ENCODE peak calls at places on chromosomes 12 and 14, in eight cellular contexts. One of them, this sample, is unnamed.

GRCh38 chr14:26200675-26201074 is 397.2 kb downstream of the NOVA1 start:
- DNase-seq in neural progenitor cell: no peak
- DNase-seq in GM23248: peak; percentile 71
- DNase-seq in H1: no peak
- DNase-seq in H9: no peak
- DNase-seq in osteoblast: no peak
- DNase-seq in neuronal stem cell: no peak
- DNase-seq in OCI-LY7: no peak
- DNase-seq in this sample: no peak

GRCh38 chr14:105883066-105884005 is 357.0 kb downstream of the TMEM121 start:
- DNase-seq in osteoblast: peak; percentile 38
- DNase-seq in H9: no peak
- DNase-seq in H1: no peak
- DNase-seq in neural progenitor cell: no peak
- DNase-seq in GM23248: no peak
- DNase-seq in neuronal stem cell: no peak
- DNase-seq in OCI-LY7: no peak
- DNase-seq in this sample: no peak

GRCh38 chr12:65443038-65443437 is 164.6 kb downstream of the MSRB3 start:
- DNase-seq in neuronal stem cell: no peak
- DNase-seq in neural progenitor cell: no peak
- DNase-seq in H1: no peak
- DNase-seq in H9: no peak
- DNase-seq in GM23248: peak; percentile 54
- DNase-seq in OCI-LY7: no peak
- DNase-seq in osteoblast: no peak
- DNase-seq in this sample: no peak

GRCh38 chr14:73754911-73755360 is 40.8 kb upstream of the PNMA1 start:
- DNase-seq in H1: no peak
- DNase-seq in neuronal stem cell: no peak
- DNase-seq in GM23248: peak; percentile 75
- DNase-seq in OCI-LY7: no peak
- DNase-seq in H9: peak; percentile 28
- DNase-seq in neural progenitor cell: no peak
- DNase-seq in osteoblast: peak; percentile 91
- DNase-seq in this sample: no peak

GRCh38 chr12:64318605-64319004 is 72.0 kb downstream of the C12orf56 start:
- DNase-seq in neuronal stem cell: peak; percentile 8
- DNase-seq in GM23248: peak; percentile 18
- DNase-seq in H1: peak; percentile 54
- DNase-seq in neural progenitor cell: no peak
- DNase-seq in osteoblast: peak; percentile 84
- DNase-seq in H9: peak; percentile 90
- DNase-seq in OCI-LY7: no peak
- DNase-seq in this sample: no peak

GRCh38 chr14:35342160-35343010 is 50.2 kb downstream of the PSMA6 start:
- DNase-seq in H1: no peak
- DNase-seq in neural progenitor cell: no peak
- DNase-seq in neuronal stem cell: no peak
- DNase-seq in osteoblast: no peak
- DNase-seq in GM23248: peak; percentile 84
- DNase-seq in H9: no peak
- DNase-seq in OCI-LY7: no peak
- DNase-seq in this sample: no peak

GRCh38 chr12:51270847-51271518 is 768 bp upstream of the SMAGP start:
- DNase-seq in OCI-LY7: no peak
- DNase-seq in H9: no peak
- DNase-seq in neural progenitor cell: no peak
- DNase-seq in neuronal stem cell: no peak
- DNase-seq in osteoblast: peak; percentile 95
- DNase-seq in GM23248: peak; percentile 92
- DNase-seq in H1: no peak
- DNase-seq in this sample: no peak

GRCh38 chr12:132429932-132430643 is 59.9 kb upstream of the FBRSL1 start:
- DNase-seq in neural progenitor cell: peak; percentile 86
- DNase-seq in neuronal stem cell: no peak
- DNase-seq in osteoblast: peak; percentile 83
- DNase-seq in GM23248: peak; percentile 58
- DNase-seq in H1: no peak
- DNase-seq in H9: peak; percentile 89
- DNase-seq in OCI-LY7: peak; percentile 86
- DNase-seq in this sample: peak; percentile 49

GRCh38 chr12:9039397-9039977 is 50.1 kb downstream of the KLRG1 start:
- DNase-seq in H1: no peak
- DNase-seq in H9: no peak
- DNase-seq in OCI-LY7: peak; percentile 68
- DNase-seq in GM23248: peak; percentile 69
- DNase-seq in neural progenitor cell: peak; percentile 66
- DNase-seq in neuronal stem cell: peak; percentile 26
- DNase-seq in osteoblast: peak; percentile 82
- DNase-seq in this sample: peak; percentile 53

GRCh38 chr14:90275820-90276219 is 19.5 kb downstream of the PSMC1 start:
- DNase-seq in OCI-LY7: no peak
- DNase-seq in H1: no peak
- DNase-seq in GM23248: no peak
- DNase-seq in neural progenitor cell: no peak
- DNase-seq in neuronal stem cell: no peak
- DNase-seq in H9: no peak
- DNase-seq in osteoblast: peak; percentile 66
- DNase-seq in this sample: no peak

GRCh38 chr12:52591521-52591920 is 9.7 kb downstream of the KRT72 start:
- DNase-seq in OCI-LY7: no peak
- DNase-seq in neuronal stem cell: no peak
- DNase-seq in neural progenitor cell: no peak
- DNase-seq in osteoblast: no peak
- DNase-seq in H9: no peak
- DNase-seq in H1: no peak
- DNase-seq in GM23248: no peak
- DNase-seq in this sample: no peak

GRCh38 chr14:75144944-75145343 is 18.1 kb upstream of the NEK9 start:
- DNase-seq in H9: no peak
- DNase-seq in GM23248: no peak
- DNase-seq in osteoblast: no peak
- DNase-seq in neuronal stem cell: no peak
- DNase-seq in OCI-LY7: no peak
- DNase-seq in H1: no peak
- DNase-seq in neural progenitor cell: no peak
- DNase-seq in this sample: no peak

GRCh38 chr14:100239200-100239839 is 376 bp downstream of the YY1 start:
- DNase-seq in GM23248: peak; percentile 38
- DNase-seq in neuronal stem cell: no peak
- DNase-seq in H1: no peak
- DNase-seq in H9: no peak
- DNase-seq in OCI-LY7: no peak
- DNase-seq in neural progenitor cell: no peak
- DNase-seq in osteoblast: no peak
- DNase-seq in this sample: peak; percentile 14

GRCh38 chr14:104107611-104108569 is 22.4 kb downstream of the ASPG start:
- DNase-seq in neuronal stem cell: no peak
- DNase-seq in H9: peak; percentile 37
- DNase-seq in OCI-LY7: no peak
- DNase-seq in GM23248: peak; percentile 20
- DNase-seq in H1: no peak
- DNase-seq in neural progenitor cell: no peak
- DNase-seq in osteoblast: peak; percentile 87
- DNase-seq in this sample: peak; percentile 24

GRCh38 chr12:19415563-19415962 is 23.7 kb upstream of the AEBP2 start:
- DNase-seq in GM23248: no peak
- DNase-seq in H1: no peak
- DNase-seq in neuronal stem cell: no peak
- DNase-seq in H9: no peak
- DNase-seq in osteoblast: peak; percentile 62
- DNase-seq in OCI-LY7: no peak
- DNase-seq in neural progenitor cell: no peak
- DNase-seq in this sample: no peak

GRCh38 chr14:61280526-61281185 is 482 bp downstream of the TMEM30B start:
- DNase-seq in H9: peak; percentile 65
- DNase-seq in neural progenitor cell: peak; percentile 61
- DNase-seq in osteoblast: peak; percentile 90
- DNase-seq in OCI-LY7: no peak
- DNase-seq in neuronal stem cell: no peak
- DNase-seq in H1: no peak
- DNase-seq in GM23248: peak; percentile 64
- DNase-seq in this sample: no peak

GRCh38 chr12:116210131-116210530 is 67.4 kb downstream of the MED13L start:
- DNase-seq in neural progenitor cell: no peak
- DNase-seq in OCI-LY7: no peak
- DNase-seq in osteoblast: no peak
- DNase-seq in GM23248: peak; percentile 36
- DNase-seq in H9: no peak
- DNase-seq in H1: no peak
- DNase-seq in neuronal stem cell: no peak
- DNase-seq in this sample: no peak

GRCh38 chr14:35747379-35747778 is 61.7 kb downstream of the RALGAPA1 start:
- DNase-seq in H9: no peak
- DNase-seq in OCI-LY7: no peak
- DNase-seq in neuronal stem cell: no peak
- DNase-seq in neural progenitor cell: no peak
- DNase-seq in osteoblast: no peak
- DNase-seq in H1: no peak
- DNase-seq in GM23248: no peak
- DNase-seq in this sample: no peak

GRCh38 chr14:100569734-100570251 is 17.4 kb downstream of the BEGAIN start:
- DNase-seq in H1: no peak
- DNase-seq in GM23248: no peak
- DNase-seq in H9: no peak
- DNase-seq in neural progenitor cell: peak; percentile 39
- DNase-seq in neuronal stem cell: no peak
- DNase-seq in osteoblast: no peak
- DNase-seq in OCI-LY7: no peak
- DNase-seq in this sample: no peak

DNA sequence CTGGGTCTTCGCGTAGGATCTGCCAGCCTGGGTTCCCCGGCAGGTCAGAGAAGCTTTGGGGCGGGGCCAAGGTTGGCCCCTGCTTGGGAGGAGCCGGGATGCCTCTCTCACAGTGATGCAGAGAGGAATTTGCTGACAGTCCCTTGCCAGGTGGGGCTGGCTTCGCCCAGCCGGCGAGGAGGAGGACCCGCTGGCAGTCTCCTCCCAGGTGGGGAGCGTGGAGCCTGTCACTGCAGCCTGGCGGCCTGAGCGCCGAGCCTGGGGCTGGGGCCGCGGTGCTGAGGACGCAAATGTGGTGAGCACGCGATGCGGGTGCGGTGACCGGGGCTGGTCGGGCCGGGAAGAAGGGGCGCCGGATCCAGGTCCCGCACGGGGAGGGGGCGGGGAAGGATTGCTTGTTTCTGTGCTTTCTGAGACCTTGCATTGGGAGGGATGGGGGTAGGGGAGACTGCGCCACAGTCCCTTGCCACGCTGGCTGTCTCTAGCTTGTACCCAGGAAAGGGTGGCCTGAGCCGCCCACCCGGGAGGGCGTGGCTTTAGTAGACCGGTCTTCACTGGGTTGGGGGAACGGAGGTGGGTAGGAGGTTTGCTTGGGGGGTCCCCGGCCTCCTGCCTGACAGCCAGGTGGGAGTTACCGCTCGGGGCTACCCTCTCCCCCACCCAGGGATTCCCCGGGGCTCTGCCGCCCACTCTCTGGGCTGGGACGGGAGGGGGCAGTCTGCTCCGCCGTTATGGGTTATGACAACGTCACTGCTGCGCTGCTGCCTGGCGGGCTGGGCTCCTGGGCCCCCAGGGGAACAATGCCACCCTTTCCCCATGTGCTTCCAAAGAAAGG is at the start of gene TMEM63C:
- DNase-seq in neural progenitor cell: peak; percentile 98
- DNase-seq in H1: peak; percentile 95
- DNase-seq in OCI-LY7: peak; percentile 97
- DNase-seq in GM23248: peak; percentile 6
- DNase-seq in osteoblast: no peak
- DNase-seq in H9: peak; percentile 99
- DNase-seq in neuronal stem cell: peak; percentile 85
- DNase-seq in this sample: no peak
- H3K4me2 ChIP-seq in neural progenitor cell: peak within 1 kb of the TSS; percentile 86
- H3K4me2 ChIP-seq in H1: peak within 1 kb of the TSS; percentile 67
- H3K4me2 ChIP-seq in OCI-LY7: peak within 1 kb of the TSS; percentile 85
- H3K4me2 ChIP-seq in GM23248: no peak within 1 kb of the TSS
- H3K4me2 ChIP-seq in osteoblast: no peak within 1 kb of the TSS
- H3K4me2 ChIP-seq in H9: peak within 1 kb of the TSS; percentile 66
- H3K4me2 ChIP-seq in neuronal stem cell: peak within 1 kb of the TSS; percentile 93
- H3K4me2 ChIP-seq in this sample: no peak within 1 kb of the TSS

GRCh38 chr12:3718100-3718499 is 34.8 kb downstream of the CRACR2A start:
- DNase-seq in GM23248: no peak
- DNase-seq in H9: no peak
- DNase-seq in neuronal stem cell: no peak
- DNase-seq in OCI-LY7: no peak
- DNase-seq in H1: no peak
- DNase-seq in neural progenitor cell: no peak
- DNase-seq in osteoblast: no peak
- DNase-seq in this sample: no peak
- H3K4me2 ChIP-seq in GM23248: no peak overlapping the region
- H3K4me2 ChIP-seq in H9: no peak overlapping the region
- H3K4me2 ChIP-seq in neuronal stem cell: no peak overlapping the region
- H3K4me2 ChIP-seq in OCI-LY7: no peak overlapping the region
- H3K4me2 ChIP-seq in H1: no peak overlapping the region
- H3K4me2 ChIP-seq in neural progenitor cell: no peak overlapping the region
- H3K4me2 ChIP-seq in osteoblast: no peak overlapping the region
- H3K4me2 ChIP-seq in this sample: no peak overlapping the region

GRCh38 chr12:119822046-119822445 is 55.1 kb downstream of the CIT start:
- DNase-seq in H9: no peak
- DNase-seq in GM23248: no peak
- DNase-seq in neuronal stem cell: no peak
- DNase-seq in H1: no peak
- DNase-seq in osteoblast: no peak
- DNase-seq in neural progenitor cell: no peak
- DNase-seq in OCI-LY7: no peak
- DNase-seq in this sample: no peak

GRCh38 chr12:119819322-119819721 is 57.8 kb downstream of the CIT start:
- DNase-seq in neuronal stem cell: no peak
- DNase-seq in OCI-LY7: no peak
- DNase-seq in neural progenitor cell: no peak
- DNase-seq in H1: no peak
- DNase-seq in H9: no peak
- DNase-seq in GM23248: no peak
- DNase-seq in osteoblast: no peak
- DNase-seq in this sample: no peak

GRCh38 chr12:119817944-119818343 is 59.2 kb downstream of the CIT start:
- DNase-seq in H1: no peak
- DNase-seq in H9: no peak
- DNase-seq in neuronal stem cell: no peak
- DNase-seq in OCI-LY7: no peak
- DNase-seq in GM23248: no peak
- DNase-seq in osteoblast: no peak
- DNase-seq in neural progenitor cell: no peak
- DNase-seq in this sample: no peak
- H3K4me2 ChIP-seq in H1: no peak overlapping the region
- H3K4me2 ChIP-seq in H9: no peak overlapping the region
- H3K4me2 ChIP-seq in neuronal stem cell: no peak overlapping the region
- H3K4me2 ChIP-seq in OCI-LY7: no peak overlapping the region
- H3K4me2 ChIP-seq in GM23248: no peak overlapping the region
- H3K4me2 ChIP-seq in osteoblast: no peak overlapping the region
- H3K4me2 ChIP-seq in neural progenitor cell: no peak overlapping the region
- H3K4me2 ChIP-seq in this sample: no peak overlapping the region

DNA sequence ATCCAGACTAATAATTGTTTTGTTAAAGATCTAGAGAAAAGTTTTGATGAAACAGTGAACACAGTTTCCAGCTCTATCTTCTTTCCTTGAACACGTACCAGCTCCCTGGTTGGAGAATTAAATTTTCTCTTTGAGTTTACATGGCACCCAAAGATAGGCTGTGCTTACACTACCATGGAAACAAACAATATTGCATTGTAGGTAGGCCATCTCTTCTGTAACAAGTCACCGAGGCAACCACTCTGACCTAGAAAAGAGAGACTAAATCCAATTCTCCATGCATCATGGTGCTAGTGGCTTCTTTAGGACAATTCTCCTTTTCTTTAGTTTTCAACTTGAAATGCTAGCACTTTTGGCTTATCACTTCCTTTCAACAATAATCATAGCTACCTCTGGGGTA is 9.9 kb downstream of the BMAL2 start:
- DNase-seq in H9: no peak
- DNase-seq in OCI-LY7: no peak
- DNase-seq in H1: no peak
- DNase-seq in GM23248: peak; percentile 32
- DNase-seq in osteoblast: no peak
- DNase-seq in neural progenitor cell: no peak
- DNase-seq in neuronal stem cell: no peak
- DNase-seq in this sample: no peak
- H3K4me2 ChIP-seq in H9: no peak overlapping the region
- H3K4me2 ChIP-seq in OCI-LY7: no peak overlapping the region
- H3K4me2 ChIP-seq in H1: no peak overlapping the region
- H3K4me2 ChIP-seq in GM23248: peak overlapping the region; percentile 71
- H3K4me2 ChIP-seq in osteoblast: peak overlapping the region; percentile 61
- H3K4me2 ChIP-seq in neural progenitor cell: no peak overlapping the region
- H3K4me2 ChIP-seq in neuronal stem cell: no peak overlapping the region
- H3K4me2 ChIP-seq in this sample: no peak overlapping the region